ENCODE peak calls at places on chromosomes 1 and 21, in five cellular contexts. J is transverse colon; Q is cardiac fibroblast; G is activated T-cell treated with anti-CD3 and anti-CD28 coated beads, Interleukin-2, amount 50 U/mL, for 72 hours; N is fibroblast of the aortic adventitia. X is an unnamed sample.
A peak's percentile ranks its signal among the peaks of the same experiment; 100 is the strongest.

GRCh38 chr1:155012052-155012546 is 9.5 kb downstream of the ZBTB7B start:
- DNase-seq in N (peak; percentile 67), J (peak; percentile 85), Q (peak; percentile 76), G (no peak), X (peak; percentile 59)

GRCh38 chr1:157969693-157970485 is 23.6 kb upstream of the KIRREL1 start:
- DNase-seq in N (peak; percentile 95), G (no peak), J (peak; percentile 53), Q (peak; percentile 92), X (peak; percentile 81)

GRCh38 chr1:44694863-44695478 is 20.5 kb downstream of the ARMH1 start:
- DNase-seq in G (no peak), N (no peak), J (no peak), Q (no peak), X (no peak)

GRCh38 chr1:45850017-45850416 is 46.6 kb downstream of the MAST2 start:
- DNase-seq in N (no peak), Q (no peak), J (no peak), G (no peak), X (no peak)

GRCh38 chr1:227900571-227901051 is 47.1 kb downstream of the WNT9A start:
- DNase-seq in G (no peak), N (no peak), J (peak; percentile 4), Q (no peak), X (no peak)

GRCh38 chr1:212782422-212783154 is 9.0 kb downstream of the NSL1 start:
- DNase-seq in N (peak; percentile 57), G (no peak), Q (peak; percentile 54), J (no peak), X (peak; percentile 35)

GRCh38 chr1:186008920-186009737 is 274.9 kb downstream of the HMCN1 start:
- DNase-seq in G (no peak), Q (peak; percentile 82), N (peak; percentile 98), J (no peak), X (no peak)

GRCh38 chr1:243946946-243947345 is 96.9 kb upstream of the AKT3 start:
- DNase-seq in G (peak; percentile 42), Q (peak; percentile 25), J (no peak), N (peak; percentile 25), X (peak; percentile 52)

GRCh38 chr21:45427331-45428271 is 22.6 kb downstream of the COL18A1 start:
- DNase-seq in G (no peak), Q (peak; percentile 90), N (peak; percentile 82), J (peak; percentile 50), X (peak; percentile 97)

GRCh38 chr1:160325252-160325651 is 17.8 kb downstream of the COPA start:
- DNase-seq in N (no peak), J (no peak), G (no peak), Q (no peak), X (no peak)

GRCh38 chr1:12541274-12542137 is 76.5 kb downstream of the DHRS3 start:
- DNase-seq in J (peak; percentile 5), N (peak; percentile 88), G (no peak), Q (peak; percentile 76), X (no peak)

GRCh38 chr1:184019066-184019465 is 18.5 kb downstream of the COLGALT2 start:
- DNase-seq in G (no peak), J (no peak), Q (no peak), N (no peak), X (no peak)

GRCh38 chr1:14812189-14812588 is 213.7 kb downstream of the KAZN start:
- DNase-seq in G (no peak), N (no peak), Q (no peak), J (no peak), X (no peak)

GRCh38 chr1:77824083-77824482 is 44.6 kb downstream of the MIGA1 start:
- DNase-seq in Q (peak; percentile 72), J (no peak), N (peak; percentile 83), G (no peak), X (peak; percentile 48)

GRCh38 chr1:24541711-24542346 is 14.1 kb upstream of the NCMAP start:
- DNase-seq in J (peak; percentile 56), N (no peak), Q (no peak), G (peak; percentile 60), X (no peak)

GRCh38 chr1:85494074-85494956 is 29.4 kb upstream of the DDAH1 start:
- DNase-seq in J (no peak), Q (no peak), G (no peak), N (no peak), X (no peak)

GRCh38 chr1:245493029-245493428 is 338.2 kb downstream of the KIF26B start:
- DNase-seq in G (no peak), N (no peak), Q (peak; percentile 16), J (no peak), X (no peak)

GRCh38 chr1:113811353-113811887 is 856 bp downstream of the RSBN1 start:
- DNase-seq in J (peak; percentile 62), Q (peak; percentile 20), N (peak; percentile 22), G (peak; percentile 32), X (peak; percentile 22)

X was measured in GM03348.